ENCODE peak calls at places on chromosomes 3 and 15, in ten cellular contexts. One of them, this sample, is unnamed.

GRCh38 chr3:128698211-128699011 is 27.6 kb upstream of the RAB7A start:
- DNase-seq in glutamatergic neuron: peak; percentile 58
- DNase-seq in neural crest cell: peak; percentile 24
- DNase-seq in brain microvascular endothelial cell: no peak
- DNase-seq in stimulated activated CD8-positive, alpha-beta memory T cell treated with anti-CD3 and anti-CD28 coated beads, Interleukin-4, amount 100 ng/mL, for 4 hours: no peak
- DNase-seq in hepatocyte: peak; percentile 56
- DNase-seq in GM04503: no peak
- DNase-seq in AG10803: peak; percentile 35
- DNase-seq in activated CD4-positive, alpha-beta T cell treated with anti-CD3 and anti-CD28 coated beads for 24 hours: no peak
- DNase-seq in NCI-H1694: no peak
- DNase-seq in this sample: peak; percentile 27

GRCh38 chr3:138879541-138880380 is 45.0 kb upstream of the PIK3CB start:
- DNase-seq in neural crest cell: no peak
- DNase-seq in AG10803: no peak
- DNase-seq in NCI-H1694: no peak
- DNase-seq in brain microvascular endothelial cell: no peak
- DNase-seq in hepatocyte: peak; percentile 33
- DNase-seq in activated CD4-positive, alpha-beta T cell treated with anti-CD3 and anti-CD28 coated beads for 24 hours: no peak
- DNase-seq in GM04503: no peak
- DNase-seq in glutamatergic neuron: no peak
- DNase-seq in stimulated activated CD8-positive, alpha-beta memory T cell treated with anti-CD3 and anti-CD28 coated beads, Interleukin-4, amount 100 ng/mL, for 4 hours: no peak
- DNase-seq in this sample: no peak

GRCh38 chr3:185724761-185725160 is 100.1 kb downstream of the IGF2BP2 start:
- DNase-seq in AG10803: peak; percentile 87
- DNase-seq in neural crest cell: no peak
- DNase-seq in stimulated activated CD8-positive, alpha-beta memory T cell treated with anti-CD3 and anti-CD28 coated beads, Interleukin-4, amount 100 ng/mL, for 4 hours: no peak
- DNase-seq in activated CD4-positive, alpha-beta T cell treated with anti-CD3 and anti-CD28 coated beads for 24 hours: no peak
- DNase-seq in brain microvascular endothelial cell: peak; percentile 53
- DNase-seq in NCI-H1694: no peak
- DNase-seq in hepatocyte: no peak
- DNase-seq in GM04503: no peak
- DNase-seq in glutamatergic neuron: peak; percentile 53
- DNase-seq in this sample: no peak

GRCh38 chr3:87336761-87337160 is 60.4 kb upstream of the POU1F1 start:
- DNase-seq in neural crest cell: no peak
- DNase-seq in hepatocyte: no peak
- DNase-seq in GM04503: no peak
- DNase-seq in activated CD4-positive, alpha-beta T cell treated with anti-CD3 and anti-CD28 coated beads for 24 hours: no peak
- DNase-seq in glutamatergic neuron: no peak
- DNase-seq in stimulated activated CD8-positive, alpha-beta memory T cell treated with anti-CD3 and anti-CD28 coated beads, Interleukin-4, amount 100 ng/mL, for 4 hours: no peak
- DNase-seq in NCI-H1694: no peak
- DNase-seq in brain microvascular endothelial cell: no peak
- DNase-seq in AG10803: no peak
- DNase-seq in this sample: no peak

GRCh38 chr15:68354923-68355322 is 77.0 kb downstream of the ITGA11 start:
- DNase-seq in NCI-H1694: no peak
- DNase-seq in activated CD4-positive, alpha-beta T cell treated with anti-CD3 and anti-CD28 coated beads for 24 hours: no peak
- DNase-seq in GM04503: peak; percentile 89
- DNase-seq in hepatocyte: peak; percentile 63
- DNase-seq in stimulated activated CD8-positive, alpha-beta memory T cell treated with anti-CD3 and anti-CD28 coated beads, Interleukin-4, amount 100 ng/mL, for 4 hours: no peak
- DNase-seq in neural crest cell: no peak
- DNase-seq in brain microvascular endothelial cell: peak; percentile 90
- DNase-seq in AG10803: peak; percentile 88
- DNase-seq in glutamatergic neuron: no peak
- DNase-seq in this sample: no peak

GRCh38 chr3:57257678-57258077 is 30.1 kb downstream of the APPL1 start:
- DNase-seq in stimulated activated CD8-positive, alpha-beta memory T cell treated with anti-CD3 and anti-CD28 coated beads, Interleukin-4, amount 100 ng/mL, for 4 hours: no peak
- DNase-seq in brain microvascular endothelial cell: no peak
- DNase-seq in NCI-H1694: no peak
- DNase-seq in hepatocyte: no peak
- DNase-seq in activated CD4-positive, alpha-beta T cell treated with anti-CD3 and anti-CD28 coated beads for 24 hours: no peak
- DNase-seq in GM04503: no peak
- DNase-seq in AG10803: no peak
- DNase-seq in glutamatergic neuron: no peak
- DNase-seq in neural crest cell: no peak
- DNase-seq in this sample: no peak

GRCh38 chr3:32454731-32455608 is 47.7 kb downstream of the CMTM6 start:
- DNase-seq in NCI-H1694: no peak
- DNase-seq in activated CD4-positive, alpha-beta T cell treated with anti-CD3 and anti-CD28 coated beads for 24 hours: no peak
- DNase-seq in AG10803: no peak
- DNase-seq in glutamatergic neuron: no peak
- DNase-seq in GM04503: no peak
- DNase-seq in neural crest cell: no peak
- DNase-seq in stimulated activated CD8-positive, alpha-beta memory T cell treated with anti-CD3 and anti-CD28 coated beads, Interleukin-4, amount 100 ng/mL, for 4 hours: no peak
- DNase-seq in brain microvascular endothelial cell: no peak
- DNase-seq in hepatocyte: no peak
- DNase-seq in this sample: no peak

GRCh38 chr3:55704521-55704920 is 217.4 kb upstream of the WNT5A start:
- DNase-seq in GM04503: no peak
- DNase-seq in glutamatergic neuron: no peak
- DNase-seq in NCI-H1694: no peak
- DNase-seq in hepatocyte: no peak
- DNase-seq in brain microvascular endothelial cell: peak; percentile 23
- DNase-seq in stimulated activated CD8-positive, alpha-beta memory T cell treated with anti-CD3 and anti-CD28 coated beads, Interleukin-4, amount 100 ng/mL, for 4 hours: no peak
- DNase-seq in activated CD4-positive, alpha-beta T cell treated with anti-CD3 and anti-CD28 coated beads for 24 hours: no peak
- DNase-seq in AG10803: peak; percentile 86
- DNase-seq in neural crest cell: no peak
- DNase-seq in this sample: no peak

GRCh38 chr3:28799084-28799483 is 450.5 kb upstream of the AZI2 start:
- DNase-seq in GM04503: no peak
- DNase-seq in AG10803: peak; percentile 28
- DNase-seq in activated CD4-positive, alpha-beta T cell treated with anti-CD3 and anti-CD28 coated beads for 24 hours: no peak
- DNase-seq in NCI-H1694: no peak
- DNase-seq in glutamatergic neuron: no peak
- DNase-seq in stimulated activated CD8-positive, alpha-beta memory T cell treated with anti-CD3 and anti-CD28 coated beads, Interleukin-4, amount 100 ng/mL, for 4 hours: no peak
- DNase-seq in brain microvascular endothelial cell: no peak
- DNase-seq in neural crest cell: no peak
- DNase-seq in hepatocyte: no peak
- DNase-seq in this sample: no peak

GRCh38 chr15:70379134-70379533 is 281.4 kb upstream of the TLE3 start:
- DNase-seq in neural crest cell: no peak
- DNase-seq in glutamatergic neuron: no peak
- DNase-seq in hepatocyte: no peak
- DNase-seq in GM04503: no peak
- DNase-seq in activated CD4-positive, alpha-beta T cell treated with anti-CD3 and anti-CD28 coated beads for 24 hours: no peak
- DNase-seq in AG10803: no peak
- DNase-seq in NCI-H1694: no peak
- DNase-seq in brain microvascular endothelial cell: no peak
- DNase-seq in stimulated activated CD8-positive, alpha-beta memory T cell treated with anti-CD3 and anti-CD28 coated beads, Interleukin-4, amount 100 ng/mL, for 4 hours: no peak
- DNase-seq in this sample: peak; percentile 6

GRCh38 chr3:38487323-38487722 is 8.8 kb upstream of the EXOG start:
- DNase-seq in AG10803: no peak
- DNase-seq in glutamatergic neuron: no peak
- DNase-seq in brain microvascular endothelial cell: no peak
- DNase-seq in GM04503: no peak
- DNase-seq in neural crest cell: no peak
- DNase-seq in hepatocyte: no peak
- DNase-seq in activated CD4-positive, alpha-beta T cell treated with anti-CD3 and anti-CD28 coated beads for 24 hours: no peak
- DNase-seq in stimulated activated CD8-positive, alpha-beta memory T cell treated with anti-CD3 and anti-CD28 coated beads, Interleukin-4, amount 100 ng/mL, for 4 hours: no peak
- DNase-seq in NCI-H1694: no peak
- DNase-seq in this sample: no peak

GRCh38 chr3:32323605-32324004 is 68.0 kb upstream of the CMTM7 start:
- DNase-seq in hepatocyte: no peak
- DNase-seq in neural crest cell: no peak
- DNase-seq in AG10803: no peak
- DNase-seq in GM04503: no peak
- DNase-seq in activated CD4-positive, alpha-beta T cell treated with anti-CD3 and anti-CD28 coated beads for 24 hours: no peak
- DNase-seq in NCI-H1694: no peak
- DNase-seq in brain microvascular endothelial cell: no peak
- DNase-seq in glutamatergic neuron: no peak
- DNase-seq in stimulated activated CD8-positive, alpha-beta memory T cell treated with anti-CD3 and anti-CD28 coated beads, Interleukin-4, amount 100 ng/mL, for 4 hours: no peak
- DNase-seq in this sample: no peak

GRCh38 chr15:39502048-39502447 is 78.8 kb upstream of the THBS1 start:
- DNase-seq in AG10803: no peak
- DNase-seq in GM04503: no peak
- DNase-seq in stimulated activated CD8-positive, alpha-beta memory T cell treated with anti-CD3 and anti-CD28 coated beads, Interleukin-4, amount 100 ng/mL, for 4 hours: no peak
- DNase-seq in brain microvascular endothelial cell: no peak
- DNase-seq in neural crest cell: no peak
- DNase-seq in hepatocyte: no peak
- DNase-seq in glutamatergic neuron: no peak
- DNase-seq in activated CD4-positive, alpha-beta T cell treated with anti-CD3 and anti-CD28 coated beads for 24 hours: no peak
- DNase-seq in NCI-H1694: no peak
- DNase-seq in this sample: no peak

GRCh38 chr3:5013021-5013906 is 34.0 kb downstream of the BHLHE40 start:
- DNase-seq in glutamatergic neuron: no peak
- DNase-seq in activated CD4-positive, alpha-beta T cell treated with anti-CD3 and anti-CD28 coated beads for 24 hours: no peak
- DNase-seq in GM04503: no peak
- DNase-seq in AG10803: no peak
- DNase-seq in NCI-H1694: no peak
- DNase-seq in brain microvascular endothelial cell: peak; percentile 29
- DNase-seq in stimulated activated CD8-positive, alpha-beta memory T cell treated with anti-CD3 and anti-CD28 coated beads, Interleukin-4, amount 100 ng/mL, for 4 hours: no peak
- DNase-seq in neural crest cell: no peak
- DNase-seq in hepatocyte: peak; percentile 71
- DNase-seq in this sample: peak; percentile 50

GRCh38 chr3:185351371-185351770 is 11.6 kb upstream of the MAP3K13 start:
- DNase-seq in AG10803: peak; percentile 61
- DNase-seq in hepatocyte: no peak
- DNase-seq in activated CD4-positive, alpha-beta T cell treated with anti-CD3 and anti-CD28 coated beads for 24 hours: no peak
- DNase-seq in GM04503: peak; percentile 14
- DNase-seq in stimulated activated CD8-positive, alpha-beta memory T cell treated with anti-CD3 and anti-CD28 coated beads, Interleukin-4, amount 100 ng/mL, for 4 hours: no peak
- DNase-seq in neural crest cell: no peak
- DNase-seq in brain microvascular endothelial cell: no peak
- DNase-seq in glutamatergic neuron: no peak
- DNase-seq in NCI-H1694: no peak
- DNase-seq in this sample: no peak

GRCh38 chr3:36876181-36876936 is 68.5 kb downstream of the TRANK1 start:
- DNase-seq in stimulated activated CD8-positive, alpha-beta memory T cell treated with anti-CD3 and anti-CD28 coated beads, Interleukin-4, amount 100 ng/mL, for 4 hours: no peak
- DNase-seq in GM04503: no peak
- DNase-seq in activated CD4-positive, alpha-beta T cell treated with anti-CD3 and anti-CD28 coated beads for 24 hours: no peak
- DNase-seq in hepatocyte: no peak
- DNase-seq in brain microvascular endothelial cell: no peak
- DNase-seq in neural crest cell: no peak
- DNase-seq in NCI-H1694: no peak
- DNase-seq in AG10803: no peak
- DNase-seq in glutamatergic neuron: no peak
- DNase-seq in this sample: no peak

GRCh38 chr3:192063570-192063969 is 602.6 kb downstream of the PYDC2 start:
- DNase-seq in NCI-H1694: no peak
- DNase-seq in glutamatergic neuron: no peak
- DNase-seq in activated CD4-positive, alpha-beta T cell treated with anti-CD3 and anti-CD28 coated beads for 24 hours: no peak
- DNase-seq in neural crest cell: peak; percentile 4
- DNase-seq in brain microvascular endothelial cell: no peak
- DNase-seq in hepatocyte: peak; percentile 11
- DNase-seq in stimulated activated CD8-positive, alpha-beta memory T cell treated with anti-CD3 and anti-CD28 coated beads, Interleukin-4, amount 100 ng/mL, for 4 hours: no peak
- DNase-seq in GM04503: no peak
- DNase-seq in AG10803: no peak
- DNase-seq in this sample: peak; percentile 23

GRCh38 chr15:96701443-96701842 is 370.9 kb downstream of the NR2F2 start:
- DNase-seq in neural crest cell: no peak
- DNase-seq in GM04503: no peak
- DNase-seq in hepatocyte: no peak
- DNase-seq in glutamatergic neuron: no peak
- DNase-seq in AG10803: no peak
- DNase-seq in activated CD4-positive, alpha-beta T cell treated with anti-CD3 and anti-CD28 coated beads for 24 hours: no peak
- DNase-seq in NCI-H1694: no peak
- DNase-seq in brain microvascular endothelial cell: no peak
- DNase-seq in stimulated activated CD8-positive, alpha-beta memory T cell treated with anti-CD3 and anti-CD28 coated beads, Interleukin-4, amount 100 ng/mL, for 4 hours: no peak
- DNase-seq in this sample: no peak

GRCh38 chr3:73625124-73625665 is 454 bp upstream of the PDZRN3 start:
- DNase-seq in hepatocyte: peak; percentile 67
- DNase-seq in GM04503: no peak
- DNase-seq in stimulated activated CD8-positive, alpha-beta memory T cell treated with anti-CD3 and anti-CD28 coated beads, Interleukin-4, amount 100 ng/mL, for 4 hours: no peak
- DNase-seq in AG10803: peak; percentile 68
- DNase-seq in neural crest cell: no peak
- DNase-seq in brain microvascular endothelial cell: peak; percentile 32
- DNase-seq in activated CD4-positive, alpha-beta T cell treated with anti-CD3 and anti-CD28 coated beads for 24 hours: no peak
- DNase-seq in glutamatergic neuron: no peak
- DNase-seq in NCI-H1694: no peak
- DNase-seq in this sample: no peak

GRCh38 chr3:195086885-195087284 is 184.1 kb downstream of the XXYLT1 start:
- DNase-seq in NCI-H1694: no peak
- DNase-seq in glutamatergic neuron: no peak
- DNase-seq in hepatocyte: no peak
- DNase-seq in stimulated activated CD8-positive, alpha-beta memory T cell treated with anti-CD3 and anti-CD28 coated beads, Interleukin-4, amount 100 ng/mL, for 4 hours: no peak
- DNase-seq in activated CD4-positive, alpha-beta T cell treated with anti-CD3 and anti-CD28 coated beads for 24 hours: no peak
- DNase-seq in neural crest cell: no peak
- DNase-seq in GM04503: no peak
- DNase-seq in AG10803: no peak
- DNase-seq in brain microvascular endothelial cell: no peak
- DNase-seq in this sample: no peak

GRCh38 chr3:171809513-171810277 is 588 bp downstream of the PLD1 start:
- DNase-seq in GM04503: peak; percentile 89
- DNase-seq in glutamatergic neuron: peak; percentile 64
- DNase-seq in AG10803: peak; percentile 97
- DNase-seq in NCI-H1694: peak; percentile 14
- DNase-seq in activated CD4-positive, alpha-beta T cell treated with anti-CD3 and anti-CD28 coated beads for 24 hours: peak; percentile 25
- DNase-seq in hepatocyte: peak; percentile 89
- DNase-seq in stimulated activated CD8-positive, alpha-beta memory T cell treated with anti-CD3 and anti-CD28 coated beads, Interleukin-4, amount 100 ng/mL, for 4 hours: no peak
- DNase-seq in neural crest cell: no peak
- DNase-seq in brain microvascular endothelial cell: peak; percentile 89
- DNase-seq in this sample: no peak

GRCh38 chr15:53611145-53611920 is 148.1 kb downstream of the WDR72 start:
- DNase-seq in activated CD4-positive, alpha-beta T cell treated with anti-CD3 and anti-CD28 coated beads for 24 hours: no peak
- DNase-seq in brain microvascular endothelial cell: peak; percentile 70
- DNase-seq in NCI-H1694: no peak
- DNase-seq in GM04503: no peak
- DNase-seq in AG10803: no peak
- DNase-seq in neural crest cell: no peak
- DNase-seq in stimulated activated CD8-positive, alpha-beta memory T cell treated with anti-CD3 and anti-CD28 coated beads, Interleukin-4, amount 100 ng/mL, for 4 hours: no peak
- DNase-seq in hepatocyte: no peak
- DNase-seq in glutamatergic neuron: no peak
- DNase-seq in this sample: no peak

GRCh38 chr3:13144163-13145023 is 71.2 kb upstream of the IQSEC1 start:
- DNase-seq in AG10803: no peak
- DNase-seq in GM04503: no peak
- DNase-seq in hepatocyte: no peak
- DNase-seq in activated CD4-positive, alpha-beta T cell treated with anti-CD3 and anti-CD28 coated beads for 24 hours: no peak
- DNase-seq in stimulated activated CD8-positive, alpha-beta memory T cell treated with anti-CD3 and anti-CD28 coated beads, Interleukin-4, amount 100 ng/mL, for 4 hours: no peak
- DNase-seq in brain microvascular endothelial cell: no peak
- DNase-seq in glutamatergic neuron: no peak
- DNase-seq in neural crest cell: no peak
- DNase-seq in NCI-H1694: no peak
- DNase-seq in this sample: no peak